ENCODE peak calls at places on chromosomes 5 and 9, in six cellular contexts. Q, W, I, O, X and B are unnamed samples.

GRCh38 chr5:124738751-124739559 is 7.5 kb downstream of the ZNF608 start:
- DNase-seq in W (no peak), X (no peak), O (no peak), I (no peak), Q (no peak), B (no peak)

GRCh38 chr9:135609366-135609955 is 29.9 kb downstream of the GLT6D1 start:
- DNase-seq in Q (no peak), X (no peak), W (no peak), I (no peak), O (no peak), B (no peak)

GRCh38 chr5:1668141-1668721 is 131.4 kb downstream of the MRPL36 start:
- DNase-seq in Q (peak; percentile 21), I (no peak), X (no peak), W (no peak), O (no peak), B (no peak)

GRCh38 chr9:127970401-127971313 is 10.1 kb downstream of the EEIG1 start:
- DNase-seq in Q (no peak), O (no peak), W (no peak), I (no peak), X (peak; percentile 59), B (peak; percentile 59)

GRCh38 chr5:80346055-80346454 is 26.3 kb downstream of the SPZ1 start:
- DNase-seq in O (no peak), I (no peak), X (peak; percentile 5), Q (no peak), W (no peak), B (no peak)

GRCh38 chr9:20087481-20087880 is 298.6 kb upstream of the SLC24A2 start:
- DNase-seq in I (no peak), Q (no peak), X (no peak), W (no peak), O (no peak), B (no peak)

GRCh38 chr9:95499847-95500246 is 16.9 kb downstream of the PTCH1 start:
- DNase-seq in Q (no peak), W (no peak), X (no peak), O (no peak), I (no peak), B (no peak)

GRCh38 chr9:125805057-125805456 is 57.9 kb downstream of the PBX3 start:
- DNase-seq in Q (no peak), O (no peak), I (no peak), X (no peak), W (no peak), B (no peak)

GRCh38 chr5:150376799-150377771 is 19.6 kb downstream of the TCOF1 start:
- DNase-seq in W (no peak), Q (no peak), I (no peak), X (no peak), O (no peak), B (no peak)
- H3K27ac ChIP-seq in W (no peak overlapping the region), Q (no peak overlapping the region), I (no peak overlapping the region), X (no peak overlapping the region), O (no peak overlapping the region), B (peak overlapping the region; percentile 45)

DNA sequence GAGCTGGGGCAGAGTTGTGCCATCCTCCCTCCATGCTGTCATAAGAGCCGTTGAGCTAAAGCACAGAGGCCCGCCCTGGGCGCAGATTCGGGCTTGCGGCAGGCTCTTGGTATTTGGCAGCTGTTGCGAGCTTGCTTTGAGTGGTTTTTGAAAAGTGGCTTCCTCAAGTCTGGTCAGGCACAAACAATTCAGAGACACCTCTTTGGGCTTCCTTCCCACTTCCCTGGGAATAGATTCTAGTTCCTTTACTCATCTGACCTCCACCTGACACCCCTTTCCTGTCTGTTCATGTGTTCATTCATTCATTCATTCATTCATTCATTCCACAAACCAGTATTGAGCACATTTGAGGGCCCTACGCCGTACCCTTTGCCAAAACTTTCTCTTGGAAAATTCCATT is 27.4 kb downstream of the NCS1 start:
- DNase-seq in X (no peak), I (no peak), W (no peak), Q (no peak), O (no peak), B (peak; percentile 48)
- H3K27ac ChIP-seq in X (no peak overlapping the region), I (no peak overlapping the region), W (peak overlapping the region; percentile 93), Q (no peak overlapping the region), O (no peak overlapping the region), B (peak overlapping the region; percentile 60)

GRCh38 chr5:16291474-16291873 is 111.9 kb upstream of the MARCHF11 start:
- DNase-seq in X (no peak), Q (no peak), W (no peak), O (no peak), I (no peak), B (no peak)

GRCh38 chr5:16291894-16292293 is 112.3 kb upstream of the MARCHF11 start:
- DNase-seq in Q (no peak), I (no peak), W (no peak), X (no peak), O (no peak), B (no peak)

DNA sequence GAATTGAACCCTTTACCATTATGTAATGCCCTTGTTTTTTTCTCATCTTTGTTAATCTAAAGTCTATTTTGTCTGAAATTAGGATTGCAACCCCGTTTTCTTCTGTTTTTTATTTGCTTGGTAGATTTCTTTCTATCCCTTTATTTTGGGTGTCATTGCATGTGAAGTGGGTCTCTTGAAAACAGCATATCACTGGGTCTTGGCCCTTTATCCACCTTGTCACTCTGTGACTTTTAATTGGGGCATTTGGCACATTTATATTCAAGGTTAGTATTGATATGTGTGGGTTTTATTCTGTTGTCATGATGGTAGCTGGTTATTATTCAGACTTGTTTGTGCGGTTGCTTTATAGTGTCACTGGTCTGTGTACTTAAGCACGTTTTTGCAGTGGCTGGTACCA is 117.4 kb upstream of the MARCHF11 start:
- DNase-seq in I (no peak), X (no peak), W (no peak), Q (no peak), O (no peak), B (no peak)
- H3K27ac ChIP-seq in I (no peak overlapping the region), X (no peak overlapping the region), W (no peak overlapping the region), Q (no peak overlapping the region), O (no peak overlapping the region), B (no peak overlapping the region)

GRCh38 chr9:133887540-133888047 is 104.5 kb downstream of the VAV2 start:
- DNase-seq in X (no peak), O (no peak), I (no peak), Q (no peak), W (no peak), B (no peak)

GRCh38 chr9:133889498-133890301 is 102.4 kb downstream of the VAV2 start:
- DNase-seq in I (no peak), W (no peak), O (no peak), X (no peak), Q (no peak), B (no peak)

GRCh38 chr9:133886563-133887501 is 105.3 kb downstream of the VAV2 start:
- DNase-seq in O (no peak), X (no peak), W (no peak), I (no peak), Q (no peak), B (no peak)

GRCh38 chr9:133888779-133889491 is 103.2 kb downstream of the VAV2 start:
- DNase-seq in X (no peak), W (no peak), Q (no peak), I (no peak), O (no peak), B (no peak)

DNA sequence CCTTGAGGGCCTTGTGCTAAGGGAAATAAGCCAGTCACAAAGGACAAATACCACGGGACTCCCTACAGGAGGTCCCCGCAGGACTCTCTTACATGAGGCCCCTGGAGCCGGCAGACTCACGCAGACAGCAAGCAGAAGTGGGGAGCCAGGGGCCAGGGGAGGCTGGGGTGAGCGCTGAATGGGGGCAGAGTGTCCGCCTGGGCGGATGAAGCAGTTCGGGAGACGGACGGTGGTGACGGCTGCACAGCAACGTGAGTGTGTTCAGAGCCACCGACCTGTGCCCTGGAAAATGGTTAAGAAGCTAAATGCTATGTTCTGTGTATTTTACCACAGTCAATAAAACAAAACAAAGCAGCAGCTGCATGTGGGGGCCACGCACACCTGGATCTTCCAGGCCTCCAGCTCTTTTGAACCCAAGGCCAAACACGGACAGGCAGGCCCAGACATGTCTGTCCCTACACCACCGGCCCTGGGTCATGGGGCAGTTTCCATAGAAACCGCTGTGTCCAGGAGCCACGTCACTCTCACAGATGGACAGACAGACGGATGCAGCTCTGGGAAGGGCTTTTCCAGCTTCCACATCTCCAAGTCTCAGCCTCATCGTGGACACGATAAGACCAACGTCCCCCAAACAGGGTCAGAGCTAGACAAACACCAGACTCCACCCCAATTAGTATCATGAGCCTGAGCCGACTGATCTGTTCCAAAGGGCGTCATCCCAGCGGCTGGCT is 103.9 kb downstream of the VAV2 start:
- DNase-seq in I (no peak), X (no peak), O (no peak), W (no peak), Q (no peak), B (no peak)
- H3K27ac ChIP-seq in I (no peak overlapping the region), X (no peak overlapping the region), O (no peak overlapping the region), W (no peak overlapping the region), Q (no peak overlapping the region), B (peak overlapping the region; percentile 62)

DNA sequence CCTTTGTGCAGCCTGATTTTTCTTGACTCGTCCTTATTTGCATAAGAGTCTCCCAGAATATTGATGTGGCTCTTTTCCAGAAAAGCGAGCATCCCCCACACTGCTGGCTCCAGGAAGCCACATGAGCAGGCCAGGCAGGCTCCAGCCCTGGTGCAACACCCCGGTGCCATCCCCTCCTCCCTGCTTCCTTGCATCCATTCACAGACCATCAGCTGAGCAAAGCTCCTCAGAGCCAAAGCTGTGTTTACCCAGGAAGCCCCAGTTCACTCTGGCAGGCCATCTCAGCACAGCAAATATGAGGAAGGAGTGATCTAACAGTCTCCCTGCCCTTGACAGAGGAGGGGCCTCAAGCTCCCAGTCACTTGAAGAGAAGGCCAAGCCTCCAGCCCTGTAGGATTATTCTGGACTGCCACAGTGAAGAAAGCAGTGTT is 34.4 kb downstream of the INSYN2B start:
- DNase-seq in W (peak; percentile 58), I (peak; percentile 12), Q (peak; percentile 41), O (peak; percentile 52), X (no peak), B (peak; percentile 50)
- H3K27ac ChIP-seq in W (no peak overlapping the region), I (no peak overlapping the region), Q (no peak overlapping the region), O (no peak overlapping the region), X (no peak overlapping the region), B (peak overlapping the region; percentile 79)